ENCODE peak calls at places on chromosomes 5 and 9, in four cellular contexts. L is ELF-1; I is activated naive CD8-positive, alpha-beta T cell treated with anti-CD3 and anti-CD28 coated beads, Interleukin-2, amount 10 ng/mL, durations not matched to agents 7 days and 5 days; A is epithelial cell of proximal tubule. U is an unnamed sample.
A peak's percentile ranks its signal among the peaks of the same experiment; 100 is the strongest.

GRCh38 chr9:105054488-105054887 is 126.5 kb upstream of the ABCA1 start:
- DNase-seq in A (peak; percentile 80), L (no peak), I (no peak), U (no peak)

GRCh38 chr9:126550891-126551351 is 62.8 kb upstream of the LMX1B start:
- DNase-seq in A (no peak), I (no peak), L (no peak), U (no peak)

GRCh38 chr9:684950-685340 is 156.6 kb upstream of the DMRT1 start:
- DNase-seq in A (no peak), I (no peak), L (no peak), U (no peak)

GRCh38 chr5:150105898-150106615 is 19.7 kb upstream of the CSF1R start:
- DNase-seq in L (no peak), A (no peak), I (no peak), U (no peak)

GRCh38 chr9:126415741-126416370 is 89.2 kb downstream of the MVB12B start:
- DNase-seq in A (no peak), L (no peak), I (no peak), U (no peak)

GRCh38 chr5:39902626-39903025 is 477.8 kb upstream of the DAB2 start:
- DNase-seq in I (no peak), A (no peak), L (no peak), U (no peak)

GRCh38 chr9:136744747-136745146 is 2.0 kb upstream of the LCN10 start:
- DNase-seq in I (no peak), L (no peak), A (no peak), U (no peak)

GRCh38 chr5:142015781-142016533 is 3.1 kb upstream of the GNPDA1 start:
- DNase-seq in L (no peak), I (peak; percentile 51), A (peak; percentile 60), U (no peak)

GRCh38 chr5:33576726-33577620 is 136.2 kb downstream of the TARS1 start:
- DNase-seq in A (no peak), I (no peak), L (no peak), U (no peak)

GRCh38 chr5:9025942-9026341 is 519.9 kb downstream of the SEMA5A start:
- DNase-seq in L (no peak), A (no peak), I (no peak), U (no peak)

GRCh38 chr9:3032898-3033297 is 189.0 kb upstream of the PUM3 start:
- DNase-seq in A (no peak), I (no peak), L (no peak), U (no peak)

GRCh38 chr5:171580506-171581265 is 161.2 kb downstream of the FGF18 start:
- DNase-seq in L (no peak), I (no peak), A (peak; percentile 15), U (no peak)

GRCh38 chr5:78527054-78527884 is 121.3 kb downstream of the LHFPL2 start:
- DNase-seq in A (peak; percentile 90), I (no peak), L (peak; percentile 69), U (no peak)

GRCh38 chr9:106828082-106828481 is 34.9 kb upstream of the ZNF462 start:
- DNase-seq in L (no peak), I (no peak), A (no peak), U (no peak)

GRCh38 chr5:168528521-168529360 is at the start of gene FBLL1:
- DNase-seq in L (peak; percentile 50), I (peak; percentile 57), A (no peak), U (no peak)

GRCh38 chr5:41908374-41909079 is 4.4 kb downstream of the RIMOC1 start:
- DNase-seq in A (no peak), I (no peak), L (no peak), U (no peak)

GRCh38 chr9:24832307-24832706 is 286.6 kb upstream of the IZUMO3 start:
- DNase-seq in I (no peak), L (peak; percentile 1), A (no peak), U (no peak)

GRCh38 chr5:74041913-74042312 is 415.9 kb downstream of the ARHGEF28 start:
- DNase-seq in A (no peak), L (no peak), I (no peak), U (no peak)

GRCh38 chr9:36499156-36499886 is 73.4 kb upstream of the MELK start:
- DNase-seq in L (peak; percentile 35), I (no peak), A (no peak), U (no peak)

GRCh38 chr5:113330533-113331200 is 104.1 kb downstream of the TSSK1B start:
- DNase-seq in A (peak; percentile 23), L (no peak), I (no peak), U (no peak)

GRCh38 chr5:142783601-142784291 is 13.6 kb downstream of the ARHGAP26 start:
- DNase-seq in A (no peak), L (no peak), I (no peak), U (no peak)

GRCh38 chr5:33772276-33772990 is 119.4 kb downstream of the ADAMTS12 start:
- DNase-seq in L (no peak), I (no peak), A (no peak), U (no peak)

GRCh38 chr5:109740329-109740728 is 50.6 kb downstream of the MAN2A1 start:
- DNase-seq in A (no peak), I (no peak), L (no peak), U (no peak)

GRCh38 chr5:68282001-68282400 is 66.4 kb downstream of the PIK3R1 start:
- DNase-seq in A (no peak), I (no peak), L (no peak), U (no peak)